ENCODE peak calls at places on chromosomes 1 and 21, in nine cellular contexts. O is endothelial cell of umbilical vein, L is adrenal gland, R is K562, N is gastrocnemius medialis, V is A549, Q is ovary, U is stomach, A is breast epithelium. D is an unnamed sample.

GRCh38 chr21:33279330-33279820 is 13.2 kb downstream of the IL10RB start:
- DNase-seq in O (no peak), L (no peak), R (no peak), N (no peak), V (no peak), Q (no peak), U (no peak), A (no peak), D (no peak)

GRCh38 chr1:207949571-207950195 is 38.8 kb upstream of the CD34 start:
- DNase-seq in O (peak), L (no peak), R (no peak), N (no peak), V (no peak), Q (no peak), U (no peak), A (no peak), D (no peak)

GRCh38 chr1:243293941-243294722 is 38.3 kb downstream of the SDCCAG8 start:
- DNase-seq in O (peak), L (no peak), R (no peak), N (no peak), V (no peak), Q (no peak), U (no peak), A (no peak), D (no peak)

GRCh38 chr21:44866780-44867179 is 6.7 kb downstream of the PTTG1IP start:
- DNase-seq in O (peak), L (no peak), R (no peak), N (no peak), V (no peak), Q (no peak), U (no peak), A (no peak), D (no peak)

GRCh38 chr1:42946120-42947009 is 12.3 kb downstream of the SLC2A1 start:
- DNase-seq in O (no peak), L (no peak), R (no peak), N (no peak), V (no peak), Q (no peak), U (no peak), A (no peak), D (no peak)

GRCh38 chr1:228209657-228210056 is 1.8 kb downstream of the OBSCN start:
- DNase-seq in O (no peak), L (no peak), R (no peak), N (no peak), V (no peak), Q (no peak), U (no peak), A (peak), D (no peak)

GRCh38 chr21:18026359-18026758 is 207.2 kb upstream of the C21orf91 start:
- DNase-seq in O (no peak), L (no peak), R (no peak), N (no peak), V (no peak), Q (no peak), U (no peak), A (no peak), D (no peak)

GRCh38 chr1:205631010-205631726 is 643 bp downstream of the ELK4 start:
- DNase-seq in O (peak), L (peak), R (peak), N (peak), V (peak), Q (peak), U (peak), A (peak), D (peak)

GRCh38 chr1:245685111-245685810 is 530.5 kb downstream of the KIF26B start:
- DNase-seq in O (no peak), L (no peak), R (no peak), N (no peak), V (no peak), Q (no peak), U (peak), A (no peak), D (no peak)

GRCh38 chr1:185213086-185213485 is 56.1 kb downstream of the SWT1 start:
- DNase-seq in O (no peak), L (no peak), R (no peak), N (no peak), V (no peak), Q (no peak), U (no peak), A (no peak), D (no peak)

GRCh38 chr1:62800825-62801306 is 16.9 kb downstream of the ATG4C start:
- DNase-seq in O (peak), L (no peak), R (no peak), N (no peak), V (no peak), Q (no peak), U (no peak), A (no peak), D (no peak)

GRCh38 chr1:11406845-11407244 is 72.1 kb upstream of the DISP3 start:
- DNase-seq in O (no peak), L (no peak), R (no peak), N (no peak), V (no peak), Q (no peak), U (no peak), A (no peak), D (no peak)

GRCh38 chr1:61067446-61067845 is 14.9 kb upstream of the NFIA start:
- DNase-seq in O (no peak), L (no peak), R (no peak), N (no peak), V (no peak), Q (no peak), U (no peak), A (no peak), D (no peak)

GRCh38 chr21:44907225-44907965 is 13.3 kb downstream of the ITGB2 start:
- DNase-seq in O (no peak), L (no peak), R (peak), N (no peak), V (no peak), Q (no peak), U (no peak), A (no peak), D (no peak)

GRCh38 chr1:180577361-180577760 is 18.6 kb downstream of the OVAAL start:
- DNase-seq in O (peak), L (peak), R (no peak), N (no peak), V (no peak), Q (no peak), U (no peak), A (no peak), D (no peak)

GRCh38 chr1:161226320-161226711 is 456 bp downstream of the TOMM40L start:
- DNase-seq in O (no peak), L (peak), R (no peak), N (no peak), V (no peak), Q (peak), U (no peak), A (no peak), D (no peak)

GRCh38 chr1:186239211-186239610 is 135.8 kb downstream of the TPR start:
- DNase-seq in O (no peak), L (no peak), R (no peak), N (no peak), V (no peak), Q (no peak), U (no peak), A (no peak), D (no peak)

GRCh38 chr1:36415661-36416346 is 18.1 kb upstream of the LSM10 start:
- DNase-seq in O (no peak), L (no peak), R (no peak), N (no peak), V (no peak), Q (no peak), U (no peak), A (no peak), D (no peak)

GRCh38 chr1:47257224-47257623 is 25.2 kb upstream of the TAL1 start:
- DNase-seq in O (no peak), L (no peak), R (no peak), N (no peak), V (no peak), Q (no peak), U (no peak), A (no peak), D (no peak)

GRCh38 chr1:21539933-21540332 is 30.7 kb downstream of the ALPL start:
- DNase-seq in O (no peak), L (peak), R (peak), N (no peak), V (peak), Q (no peak), U (peak), A (peak), D (peak)

GRCh38 chr1:5995871-5996630 is 3.8 kb upstream of the NPHP4 start:
- DNase-seq in O (no peak), L (no peak), R (peak), N (peak), V (no peak), Q (no peak), U (no peak), A (no peak), D (no peak)

GRCh38 chr1:29319300-29320110 is 83.2 kb downstream of the PTPRU start:
- DNase-seq in O (no peak), L (no peak), R (no peak), N (no peak), V (no peak), Q (no peak), U (no peak), A (no peak), D (no peak)

GRCh38 chr21:44454747-44455523 is at the start of gene LRRC3:
- DNase-seq in O (peak), L (peak), R (peak), N (peak), V (peak), Q (peak), U (peak), A (peak), D (peak)

GRCh38 chr1:182615468-182616129 is 11.4 kb upstream of the RGS16 start:
- DNase-seq in O (peak), L (no peak), R (no peak), N (peak), V (no peak), Q (peak), U (no peak), A (peak), D (peak)

GRCh38 chr1:145720556-145720877 is 1.2 kb downstream of the CD160 start:
- DNase-seq in O (peak), L (no peak), R (no peak), N (no peak), V (peak), Q (no peak), U (no peak), A (no peak), D (no peak)

GRCh38 chr1:26582836-26583460 is 53.4 kb downstream of the RPS6KA1 start:
- DNase-seq in O (no peak), L (peak), R (no peak), N (peak), V (no peak), Q (no peak), U (no peak), A (no peak), D (no peak)

GRCh38 chr1:221714227-221715116 is 27.4 kb downstream of the DUSP10 start:
- DNase-seq in O (no peak), L (no peak), R (no peak), N (no peak), V (no peak), Q (no peak), U (no peak), A (no peak), D (no peak)

GRCh38 chr1:231139125-231139649 is 22.7 kb upstream of the TRIM67 start:
- DNase-seq in O (peak), L (peak), R (no peak), N (no peak), V (peak), Q (no peak), U (no peak), A (no peak), D (no peak)

GRCh38 chr1:19529570-19530145 is 44.3 kb upstream of the CAPZB start:
- DNase-seq in O (no peak), L (no peak), R (no peak), N (no peak), V (no peak), Q (no peak), U (no peak), A (no peak), D (no peak)

GRCh38 chr1:233603366-233603927 is 10.5 kb upstream of the KCNK1 start:
- DNase-seq in O (no peak), L (no peak), R (no peak), N (no peak), V (no peak), Q (no peak), U (no peak), A (no peak), D (no peak)

DNA sequence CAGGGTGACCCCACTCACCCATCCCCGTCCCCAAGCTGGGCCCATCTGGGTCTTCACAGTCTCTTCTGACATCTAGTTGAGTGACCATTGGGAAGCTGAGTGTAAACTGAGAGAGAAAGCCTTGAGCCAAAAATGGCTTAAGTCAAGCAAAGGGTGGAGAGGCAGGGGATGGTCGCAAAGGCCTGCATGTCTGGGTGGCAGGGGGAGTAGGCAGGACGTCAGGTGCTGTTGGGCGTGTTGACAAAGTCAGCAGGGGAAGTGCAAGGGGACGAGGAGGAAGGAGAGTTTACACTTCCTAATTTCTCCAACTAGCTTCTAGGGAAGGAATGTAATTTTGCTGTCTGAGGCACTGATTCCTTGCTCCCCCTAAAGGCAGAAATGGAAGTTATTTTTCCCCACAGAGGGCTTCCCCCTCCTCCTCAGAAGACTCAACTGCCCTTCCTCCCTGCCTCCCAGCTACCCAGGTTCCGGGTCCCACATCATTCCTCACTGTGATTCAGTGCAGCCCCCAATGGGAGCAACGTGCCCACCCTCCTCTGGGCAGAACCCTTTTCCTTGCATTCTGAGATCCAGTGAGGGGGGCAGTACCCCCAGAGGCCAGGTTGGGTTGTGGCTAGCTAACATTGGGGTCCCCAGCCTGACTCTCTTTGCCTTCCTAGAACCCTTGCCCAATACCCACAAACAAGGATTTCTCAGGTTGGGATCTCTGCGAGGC is 1.2 kb upstream of the ADORA1 start:
- DNase-seq in O (no peak), L (no peak), R (no peak), N (no peak), V (no peak), Q (no peak), U (no peak), A (no peak), D (no peak)
- TF ChIP-seq CTCF in O (peak), L (no peak), R (peak), N (no peak), V (peak), Q (no peak), U (no peak), A (no peak), D (no peak)

DNA sequence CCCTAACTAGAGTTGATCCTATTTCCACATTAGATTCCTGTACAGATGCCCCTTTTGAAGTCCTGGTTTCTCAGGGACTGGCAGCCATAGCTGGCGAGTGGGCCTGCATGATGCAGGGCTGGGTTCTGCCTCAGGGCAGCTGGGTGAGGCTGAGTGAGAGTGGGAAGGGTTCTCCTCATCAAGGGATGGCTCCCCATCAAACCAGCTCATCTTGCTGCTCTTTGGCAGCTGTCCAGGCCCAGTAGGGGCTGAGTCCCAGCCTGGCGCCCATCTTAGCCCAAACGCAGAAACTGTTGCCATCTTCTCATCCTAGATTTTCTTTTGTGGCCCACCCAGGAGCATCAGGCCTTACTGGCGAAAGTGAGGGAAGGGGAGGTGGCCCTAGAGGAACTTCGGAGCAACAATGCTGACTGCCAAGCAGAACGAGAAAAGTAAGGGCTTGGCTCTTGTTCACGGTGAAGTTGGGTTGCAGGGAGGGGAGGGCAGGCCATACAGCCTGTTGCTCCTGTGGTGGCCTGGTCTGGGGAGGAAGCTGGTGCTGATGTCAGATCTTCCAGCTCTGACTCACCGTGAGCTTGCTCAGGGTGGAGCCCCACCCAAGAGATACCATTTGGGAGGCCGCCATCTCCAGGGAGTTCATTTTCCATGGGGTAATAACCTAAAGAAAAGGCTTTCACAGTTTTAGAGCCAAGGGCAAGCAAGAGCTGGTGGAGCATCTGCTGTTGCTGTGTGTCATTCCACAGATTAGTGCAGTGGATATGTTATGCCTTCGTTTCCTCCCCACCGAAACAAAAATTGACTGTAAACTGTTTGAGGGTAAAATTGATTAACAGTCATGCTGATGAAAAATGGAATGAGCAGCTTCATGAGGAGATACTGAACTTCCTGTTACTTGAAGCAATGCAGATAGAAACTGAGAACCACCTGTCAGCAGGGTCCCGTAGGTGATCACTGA is 34.7 kb downstream of the TUFT1 start:
- DNase-seq in O (peak), L (peak), R (peak), N (no peak), V (peak), Q (no peak), U (peak), A (no peak), D (no peak)
- TF ChIP-seq POLR2A in O (no peak), L (no peak), R (peak), N (no peak), V (no peak), Q (no peak), U (no peak), A (no peak), D (no peak)

GRCh38 chr1:229432905-229433304 is 989 bp downstream of the ACTA1 start:
- DNase-seq in O (no peak), L (no peak), R (no peak), N (no peak), V (no peak), Q (no peak), U (no peak), A (no peak), D (no peak)

GRCh38 chr1:229432116-229432461 is 1.8 kb downstream of the ACTA1 start:
- DNase-seq in O (no peak), L (no peak), R (no peak), N (no peak), V (no peak), Q (no peak), U (no peak), A (no peak), D (no peak)

GRCh38 chr1:229431270-229432115 is 2.4 kb downstream of the ACTA1 start:
- DNase-seq in O (no peak), L (no peak), R (no peak), N (no peak), V (no peak), Q (no peak), U (no peak), A (no peak), D (no peak)

GRCh38 chr1:229428256-229428655 is 5.6 kb downstream of the ACTA1 start:
- DNase-seq in O (no peak), L (no peak), R (no peak), N (no peak), V (no peak), Q (no peak), U (no peak), A (no peak), D (peak)

GRCh38 chr1:229430761-229431269 is 3.1 kb downstream of the ACTA1 start:
- DNase-seq in O (peak), L (peak), R (peak), N (peak), V (no peak), Q (peak), U (peak), A (no peak), D (no peak)
- TF ChIP-seq CTCF in O (no peak), L (no peak), R (peak), N (peak), V (no peak), Q (no peak), U (no peak), A (no peak), D (no peak)

GRCh38 chr1:32291708-32292508 is at the start of gene HDAC1:
- DNase-seq in O (peak), L (peak), R (peak), N (peak), V (peak), Q (peak), U (peak), A (peak), D (peak)
- TF ChIP-seq POLR2A in O (peak), L (no peak), R (peak), N (peak), V (peak), Q (peak), U (no peak), A (no peak), D (no peak)

GRCh38 chr1:44924835-44925464 is 61.4 kb downstream of the EIF2B3 start:
- DNase-seq in O (peak), L (no peak), R (no peak), N (no peak), V (peak), Q (no peak), U (no peak), A (no peak), D (no peak)
- TF ChIP-seq CTCF in O (peak), L (no peak), R (peak), N (no peak), V (peak), Q (no peak), U (peak), A (no peak), D (no peak)

GRCh38 chr1:92784051-92784638 is 763 bp downstream of the EVI5 start:
- DNase-seq in O (peak), L (peak), R (no peak), N (peak), V (peak), Q (no peak), U (peak), A (no peak), D (peak)

GRCh38 chr1:92786298-92786901 is 1.5 kb upstream of the EVI5 start:
- DNase-seq in O (no peak), L (no peak), R (no peak), N (no peak), V (no peak), Q (no peak), U (no peak), A (no peak), D (no peak)

GRCh38 chr1:92790081-92790480 is 5.2 kb upstream of the EVI5 start:
- DNase-seq in O (no peak), L (no peak), R (no peak), N (no peak), V (no peak), Q (no peak), U (no peak), A (no peak), D (no peak)

GRCh38 chr1:92790867-92791266 is 6.0 kb upstream of the EVI5 start:
- DNase-seq in O (no peak), L (no peak), R (no peak), N (no peak), V (no peak), Q (no peak), U (no peak), A (no peak), D (no peak)

GRCh38 chr1:92784639-92785500 is at the start of gene EVI5:
- DNase-seq in O (peak), L (peak), R (peak), N (peak), V (peak), Q (peak), U (peak), A (peak), D (peak)
- TF ChIP-seq POLR2A in O (peak), L (peak), R (peak), N (peak), V (peak), Q (peak), U (peak), A (peak), D (no peak)

DNA sequence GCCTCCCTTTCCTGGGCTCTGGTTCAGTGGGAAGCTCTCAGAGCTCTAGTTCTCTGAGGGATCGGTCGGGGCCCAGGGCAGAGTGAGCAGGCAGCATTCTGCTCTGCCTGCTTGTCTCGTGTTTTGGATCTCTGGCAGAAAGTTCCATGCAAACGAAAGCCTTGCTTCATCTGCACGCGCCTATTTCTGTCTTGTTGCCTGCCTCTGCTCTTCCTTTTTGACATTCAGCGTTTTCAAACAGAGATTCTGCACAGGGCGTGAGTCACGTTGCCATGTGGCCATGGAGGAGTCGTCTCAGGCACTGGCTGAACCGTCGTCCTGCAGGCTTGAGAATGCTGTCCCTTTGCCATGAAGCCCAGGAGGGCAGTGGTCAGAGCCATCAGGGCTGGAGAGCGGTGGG is 20.3 kb downstream of the AJAP1 start:
- DNase-seq in O (no peak), L (no peak), R (no peak), N (no peak), V (no peak), Q (no peak), U (no peak), A (no peak), D (no peak)
- TF ChIP-seq CTCF in O (no peak), L (no peak), R (no peak), N (no peak), V (no peak), Q (no peak), U (no peak), A (no peak), D (no peak)

GRCh38 chr1:50977575-50978143 is 7.6 kb downstream of the CDKN2C start:
- DNase-seq in O (peak), L (peak), R (peak), N (peak), V (peak), Q (peak), U (peak), A (no peak), D (peak)
- TF ChIP-seq POLR2A in O (no peak), L (no peak), R (peak), N (no peak), V (no peak), Q (no peak), U (no peak), A (no peak), D (no peak)

D was measured in lower leg skin.